ENCODE peak calls at places on chromosomes 3 and 15, in six cellular contexts. W, U, R, P, J and X are unnamed samples.

GRCh38 chr3:196096382-196096953 is 14.6 kb upstream of the TFRC start:
- DNase-seq in W (no peak), U (no peak), R (no peak), P (no peak), J (no peak), X (no peak)

GRCh38 chr3:149180057-149180573 is 41.5 kb downstream of the CP start:
- DNase-seq in W (peak), U (peak), R (no peak), P (no peak), J (peak), X (no peak)

GRCh38 chr3:122101646-122102045 is 46.5 kb downstream of the CD86 start:
- DNase-seq in W (peak), U (no peak), R (peak), P (peak), J (peak), X (peak)

GRCh38 chr15:23629234-23629805 is 18.3 kb downstream of the MAGEL2 start:
- DNase-seq in W (no peak), U (no peak), R (peak), P (no peak), J (no peak), X (peak)

GRCh38 chr3:42991369-42992315 is 12.5 kb downstream of the GASK1A start:
- DNase-seq in W (no peak), U (no peak), R (no peak), P (no peak), J (no peak), X (no peak)

GRCh38 chr15:72236381-72237285 is 5.6 kb upstream of the PKM start:
- DNase-seq in W (no peak), U (no peak), R (no peak), P (no peak), J (no peak), X (no peak)

GRCh38 chr15:92665100-92665555 is 9.6 kb upstream of the FAM174B start:
- DNase-seq in W (no peak), U (no peak), R (no peak), P (no peak), J (no peak), X (no peak)

GRCh38 chr3:128322030-128323022 is 144.4 kb downstream of the DNAJB8 start:
- DNase-seq in W (no peak), U (peak), R (no peak), P (peak), J (no peak), X (peak)

GRCh38 chr15:80588801-80589200 is 106.3 kb upstream of the ABHD17C start:
- DNase-seq in W (peak), U (no peak), R (no peak), P (no peak), J (peak), X (no peak)

GRCh38 chr3:38588995-38589937 is 60.2 kb downstream of the SCN5A start:
- DNase-seq in W (no peak), U (peak), R (no peak), P (no peak), J (no peak), X (no peak)

GRCh38 chr3:159266779-159267178 is 464.9 kb downstream of the MFSD1 start:
- DNase-seq in W (no peak), U (no peak), R (peak), P (no peak), J (peak), X (peak)

GRCh38 chr15:45594322-45594721 is 7.1 kb downstream of the BLOC1S6 start:
- DNase-seq in W (no peak), U (no peak), R (no peak), P (no peak), J (no peak), X (no peak)

GRCh38 chr3:112699436-112699978 is 58.6 kb upstream of the CCDC80 start:
- DNase-seq in W (peak), U (no peak), R (no peak), P (no peak), J (no peak), X (no peak)

GRCh38 chr15:40277472-40277871 is 5.4 kb downstream of the ANKRD63 start:
- DNase-seq in W (no peak), U (no peak), R (no peak), P (no peak), J (no peak), X (no peak)

GRCh38 chr3:63351159-63352007 is 73.3 kb downstream of the SYNPR start:
- DNase-seq in W (no peak), U (no peak), R (peak), P (no peak), J (peak), X (peak)

GRCh38 chr15:40739042-40739441 is 16.0 kb downstream of the RMDN3 start:
- DNase-seq in W (no peak), U (no peak), R (no peak), P (no peak), J (no peak), X (no peak)

GRCh38 chr3:161576733-161577510 is 80.3 kb downstream of the OTOL1 start:
- DNase-seq in W (no peak), U (no peak), R (peak), P (no peak), J (no peak), X (no peak)

GRCh38 chr3:138921316-138922292 is 25.3 kb downstream of the FOXL2 start:
- DNase-seq in W (no peak), U (no peak), R (no peak), P (no peak), J (peak), X (no peak)

GRCh38 chr15:34214135-34214534 is 4.2 kb upstream of the KATNBL1 start:
- DNase-seq in W (no peak), U (no peak), R (no peak), P (no peak), J (no peak), X (no peak)

GRCh38 chr3:128111147-128111546 is 12.5 kb downstream of the RUVBL1 start:
- DNase-seq in W (no peak), U (no peak), R (no peak), P (no peak), J (no peak), X (no peak)

GRCh38 chr15:59296181-59296617 is 76.5 kb downstream of the MYO1E start:
- DNase-seq in W (no peak), U (no peak), R (no peak), P (no peak), J (no peak), X (no peak)

GRCh38 chr3:98786364-98786930 is 23.3 kb downstream of the ST3GAL6 start:
- DNase-seq in W (no peak), U (no peak), R (no peak), P (no peak), J (no peak), X (no peak)

GRCh38 chr3:133237380-133237779 is 162.5 kb upstream of the BFSP2 start:
- DNase-seq in W (no peak), U (no peak), R (no peak), P (no peak), J (no peak), X (no peak)

GRCh38 chr3:133570139-133570936 is 3.1 kb upstream of the CDV3 start:
- DNase-seq in W (no peak), U (no peak), R (no peak), P (no peak), J (peak), X (no peak)

GRCh38 chr3:170745211-170745718 is 124.7 kb downstream of the RPL22L1 start:
- DNase-seq in W (peak), U (no peak), R (no peak), P (no peak), J (peak), X (no peak)

GRCh38 chr15:55661431-55661830 is 73.3 kb upstream of the PYGO1 start:
- DNase-seq in W (no peak), U (no peak), R (no peak), P (no peak), J (no peak), X (no peak)

GRCh38 chr3:125143982-125144652 is 68.4 kb downstream of the SLC12A8 start:
- DNase-seq in W (no peak), U (no peak), R (peak), P (no peak), J (no peak), X (no peak)

GRCh38 chr15:74776851-74777768 is 4.8 kb upstream of the CSK start:
- DNase-seq in W (no peak), U (no peak), R (no peak), P (peak), J (no peak), X (peak)

GRCh38 chr3:111227216-111227615 is 155.6 kb downstream of the NECTIN3 start:
- DNase-seq in W (no peak), U (no peak), R (no peak), P (no peak), J (no peak), X (no peak)

GRCh38 chr3:63972196-63972595 is 51.1 kb downstream of the PSMD6 start:
- DNase-seq in W (no peak), U (no peak), R (no peak), P (no peak), J (no peak), X (no peak)

GRCh38 chr15:96345560-96346389 is 15.3 kb downstream of the NR2F2 start:
- DNase-seq in W (no peak), U (no peak), R (peak), P (no peak), J (no peak), X (no peak)